ENCODE peak calls at places on chromosomes 12 and 14, in four cellular contexts. E, M, P and H are unnamed samples.

GRCh38 chr12:103930787-103931536 is 752 bp downstream of the HSP90B1 start:
- DNase-seq in E (no peak), M (peak), P (peak), H (peak)

GRCh38 chr14:39859314-39859713 is 427.1 kb upstream of the FBXO33 start:
- DNase-seq in E (no peak), M (no peak), P (no peak), H (no peak)

GRCh38 chr12:54394281-54394719 is 9.8 kb upstream of the ZNF385A start:
- DNase-seq in E (no peak), M (peak), P (peak), H (peak)

GRCh38 chr14:57060276-57060956 is 208.3 kb downstream of the EXOC5 start:
- DNase-seq in E (no peak), M (peak), P (no peak), H (no peak)

GRCh38 chr14:22830329-22831010 is 783 bp downstream of the MRPL52 start:
- DNase-seq in E (no peak), M (no peak), P (peak), H (no peak)

GRCh38 chr12:5593056-5593455 is 161.1 kb downstream of the NTF3 start:
- DNase-seq in E (no peak), M (no peak), P (no peak), H (no peak)

GRCh38 chr12:29066061-29066588 is 83.0 kb upstream of the FAR2 start:
- DNase-seq in E (no peak), M (peak), P (peak), H (no peak)

GRCh38 chr12:75641031-75641780 is 129.8 kb upstream of the KRR1 start:
- DNase-seq in E (peak), M (no peak), P (peak), H (no peak)

GRCh38 chr12:22858849-22859569 is 234.0 kb downstream of the ETNK1 start:
- DNase-seq in E (no peak), M (no peak), P (no peak), H (no peak)

GRCh38 chr12:121535150-121536057 is 45.4 kb downstream of the KDM2B start:
- DNase-seq in E (no peak), M (no peak), P (no peak), H (no peak)

GRCh38 chr12:93705237-93705636 is 28.1 kb downstream of the CRADD start:
- DNase-seq in E (no peak), M (no peak), P (no peak), H (no peak)

GRCh38 chr14:29236401-29236800 is 469.8 kb downstream of the FOXG1 start:
- DNase-seq in E (no peak), M (no peak), P (no peak), H (no peak)

GRCh38 chr12:109387425-109388166 is 39.9 kb downstream of the MYO1H start:
- DNase-seq in E (peak), M (peak), P (peak), H (no peak)
- TF ChIP-seq CTCF in E (peak), M (peak), P (peak), H (peak)

DNA sequence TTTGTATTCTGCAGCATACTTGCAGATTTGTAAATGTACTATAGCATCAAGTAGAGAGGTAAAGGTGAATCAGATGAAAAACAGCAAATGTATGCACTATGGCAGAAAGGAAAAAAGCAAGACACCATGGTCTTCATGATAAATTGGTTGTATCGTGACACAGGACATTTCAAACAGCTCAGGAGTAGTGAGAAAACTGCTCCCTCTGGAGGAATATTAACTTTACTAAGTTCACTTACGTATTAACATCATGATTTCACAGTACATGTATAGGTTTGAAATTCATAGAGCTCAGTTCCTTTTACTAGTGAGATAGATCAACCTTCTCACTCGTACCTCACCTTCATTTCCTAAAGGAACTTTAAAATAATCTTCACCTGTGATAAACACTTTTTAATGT is 6.5 kb downstream of the MBIP start:
- DNase-seq in E (no peak), M (no peak), P (peak), H (no peak)
- TF ChIP-seq CTCF in E (no peak), M (peak), P (no peak), H (no peak)

GRCh38 chr12:106246891-106247730 is 709 bp downstream of the CKAP4 start:
- DNase-seq in E (no peak), M (peak), P (peak), H (peak)
- TF ChIP-seq CTCF in E (no peak), M (no peak), P (no peak), H (no peak)

DNA sequence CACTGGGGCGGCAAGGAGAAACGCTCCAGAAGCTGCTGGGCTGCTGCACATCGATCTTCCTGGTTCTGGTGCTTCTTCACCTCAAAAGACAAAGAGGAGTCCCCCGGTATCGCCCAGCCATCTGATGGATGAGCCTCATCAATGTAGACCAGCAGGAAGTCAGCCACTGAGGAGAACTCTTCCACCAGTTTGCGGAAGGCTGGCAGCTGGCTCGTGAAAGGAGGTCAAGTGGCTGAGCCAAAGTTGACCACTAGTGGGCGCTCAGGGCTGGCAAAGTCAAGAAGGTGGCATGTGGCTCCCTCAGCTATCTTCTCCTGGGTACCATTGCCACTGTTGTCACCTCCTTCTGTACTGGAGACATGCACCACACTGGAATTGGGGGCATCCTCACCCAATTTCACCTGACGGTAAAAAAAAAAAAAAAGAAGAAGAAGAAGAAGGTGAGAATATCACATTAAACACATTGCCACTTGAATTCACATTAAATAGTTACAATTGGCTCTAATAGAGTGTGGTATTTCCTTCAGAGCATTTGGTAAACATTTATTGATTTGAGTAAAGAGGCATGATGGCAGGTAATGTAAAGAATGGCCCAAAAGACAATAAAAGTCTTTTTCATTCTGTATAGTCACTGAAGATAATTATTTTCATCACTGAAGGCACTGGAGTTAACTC is 8.3 kb downstream of the DIO2 start:
- DNase-seq in E (no peak), M (peak), P (peak), H (peak)
- TF ChIP-seq CTCF in E (peak), M (peak), P (peak), H (peak)

DNA sequence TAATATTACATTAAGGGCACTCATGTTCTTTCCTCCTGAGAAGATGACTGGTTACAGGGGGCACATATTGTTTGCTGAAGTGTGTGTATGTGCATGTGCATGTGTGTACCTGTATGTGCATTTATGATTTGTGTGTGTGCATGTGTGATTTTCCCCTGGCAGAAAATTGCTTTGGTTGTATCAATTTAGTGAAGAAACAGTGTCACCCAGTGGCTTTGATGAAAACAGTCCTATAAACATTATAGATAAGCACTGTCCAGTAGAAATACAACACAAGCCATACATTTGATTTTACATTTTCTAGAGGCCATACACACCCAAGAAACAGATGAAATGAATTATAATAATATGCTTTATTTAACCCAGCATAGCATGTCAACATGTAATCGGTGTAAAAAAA is 8.6 kb downstream of the PDE3A start:
- DNase-seq in E (no peak), M (peak), P (peak), H (no peak)
- TF ChIP-seq CTCF in E (peak), M (peak), P (peak), H (peak)

GRCh38 chr12:32455607-32456063 is 56.3 kb downstream of the FGD4 start:
- DNase-seq in E (peak), M (peak), P (peak), H (peak)
- TF ChIP-seq CTCF in E (peak), M (peak), P (peak), H (peak)

DNA sequence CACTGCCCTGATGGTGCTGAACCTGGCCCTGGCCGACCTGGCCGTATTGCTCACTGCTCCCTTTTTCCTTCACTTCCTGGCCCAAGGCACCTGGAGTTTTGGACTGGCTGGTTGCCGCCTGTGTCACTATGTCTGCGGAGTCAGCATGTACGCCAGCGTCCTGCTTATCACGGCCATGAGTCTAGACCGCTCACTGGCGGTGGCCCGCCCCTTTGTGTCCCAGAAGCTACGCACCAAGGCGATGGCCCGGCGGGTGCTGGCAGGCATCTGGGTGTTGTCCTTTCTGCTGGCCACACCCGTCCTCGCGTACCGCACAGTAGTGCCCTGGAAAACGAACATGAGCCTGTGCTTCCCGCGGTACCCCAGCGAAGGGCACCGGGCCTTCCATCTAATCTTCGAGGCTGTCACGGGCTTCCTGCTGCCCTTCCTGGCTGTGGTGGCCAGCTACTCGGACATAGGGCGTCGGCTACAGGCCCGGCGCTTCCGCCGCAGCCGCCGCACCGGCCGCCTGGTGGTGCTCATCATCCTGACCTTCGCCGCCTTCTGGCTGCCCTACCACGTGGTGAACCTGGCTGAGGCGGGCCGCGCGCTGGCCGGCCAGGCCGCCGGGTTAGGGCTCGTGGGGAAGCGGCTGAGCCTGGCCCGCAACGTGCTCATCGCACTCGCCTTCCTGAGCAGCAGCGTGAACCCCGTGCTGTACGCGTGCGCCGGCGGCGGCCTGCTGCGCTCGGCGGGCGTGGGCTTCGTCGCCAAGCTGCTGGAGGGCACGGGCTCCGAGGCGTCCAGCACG is 4.7 kb downstream of the LTB4R start:
- DNase-seq in E (no peak), M (no peak), P (no peak), H (no peak)
- TF ChIP-seq CTCF in E (no peak), M (no peak), P (no peak), H (no peak)

DNA sequence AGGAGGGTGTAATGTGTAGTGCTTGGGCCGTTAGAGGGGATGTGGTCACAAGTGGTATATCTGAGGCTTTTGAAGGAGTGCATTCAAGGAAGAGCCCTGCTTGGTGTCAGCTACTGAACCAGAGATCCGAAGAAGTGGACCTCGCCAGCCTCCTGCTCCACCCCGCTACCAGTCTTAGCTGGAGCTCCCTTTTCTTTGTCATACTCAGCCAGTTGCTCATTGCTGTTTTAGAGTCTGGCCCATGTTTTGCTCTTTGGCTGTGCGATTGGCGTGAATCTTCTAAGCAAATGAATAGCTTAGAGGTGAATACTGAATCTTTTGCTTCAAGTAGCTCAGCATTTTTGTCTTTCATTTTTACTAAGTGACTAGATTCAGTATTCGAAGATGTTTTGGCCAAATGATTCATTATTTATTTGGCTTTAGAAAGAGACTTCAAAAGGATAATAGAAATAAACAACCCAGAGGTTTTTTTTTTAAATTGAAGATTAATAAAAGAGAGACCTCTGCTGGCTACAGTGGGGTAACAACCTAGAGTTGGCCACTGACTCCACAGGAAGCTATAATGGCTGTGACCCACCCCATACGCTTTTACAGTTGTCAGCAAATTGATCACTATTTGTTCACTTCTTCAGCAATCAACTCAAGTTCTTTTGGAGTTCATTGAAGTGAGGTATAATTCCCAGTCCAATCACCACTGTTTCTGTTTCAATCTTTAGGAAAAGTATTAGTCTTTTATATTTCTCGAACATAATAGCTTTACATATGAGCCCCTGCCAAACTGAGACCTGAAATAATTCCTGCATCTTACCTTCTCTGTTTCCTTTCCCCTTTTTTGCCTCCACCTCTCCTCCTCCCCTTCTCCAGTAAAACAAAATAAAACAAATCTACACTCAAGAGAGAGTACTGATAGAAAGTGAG is 19.9 kb downstream of the CDKN1B start:
- DNase-seq in E (no peak), M (peak), P (peak), H (no peak)
- TF ChIP-seq CTCF in E (peak), M (peak), P (peak), H (peak)

GRCh38 chr14:100035700-100036099 is 29.5 kb upstream of the EVL start:
- DNase-seq in E (no peak), M (no peak), P (no peak), H (no peak)
- TF ChIP-seq CTCF in E (no peak), M (no peak), P (no peak), H (no peak)